ENCODE peak calls at places on chromosomes 5 and 9, in ten cellular contexts. One of them, this sample, is unnamed.

GRCh38 chr5:149824115-149824514 is 94.0 kb downstream of the PPARGC1B start:
- DNase-seq in NT2/D1: no peak
- DNase-seq in GM04503: no peak
- DNase-seq in GM06990: no peak
- DNase-seq in LHCN-M2: no peak
- DNase-seq in SK-MEL-5: peak; percentile 76
- DNase-seq in iris pigment epithelial cell: no peak
- DNase-seq in activated T-cell treated with anti-CD3 and anti-CD28 coated beads for 1 hour: no peak
- DNase-seq in endothelial cell: no peak
- DNase-seq in fibroblast of lung: no peak
- DNase-seq in this sample: no peak

GRCh38 chr9:74795081-74795480 is 92.6 kb downstream of the TRPM6 start:
- DNase-seq in SK-MEL-5: no peak
- DNase-seq in NT2/D1: no peak
- DNase-seq in fibroblast of lung: no peak
- DNase-seq in activated T-cell treated with anti-CD3 and anti-CD28 coated beads for 1 hour: no peak
- DNase-seq in endothelial cell: no peak
- DNase-seq in iris pigment epithelial cell: no peak
- DNase-seq in GM04503: no peak
- DNase-seq in LHCN-M2: no peak
- DNase-seq in GM06990: no peak
- DNase-seq in this sample: no peak

GRCh38 chr5:177393206-177393765 is 7.2 kb downstream of the PFN3 start:
- DNase-seq in GM06990: no peak
- DNase-seq in LHCN-M2: no peak
- DNase-seq in NT2/D1: no peak
- DNase-seq in activated T-cell treated with anti-CD3 and anti-CD28 coated beads for 1 hour: no peak
- DNase-seq in fibroblast of lung: no peak
- DNase-seq in iris pigment epithelial cell: no peak
- DNase-seq in GM04503: no peak
- DNase-seq in SK-MEL-5: no peak
- DNase-seq in endothelial cell: no peak
- DNase-seq in this sample: no peak

GRCh38 chr5:110880413-110880812 is 141.6 kb downstream of the SLC25A46 start:
- DNase-seq in NT2/D1: no peak
- DNase-seq in SK-MEL-5: no peak
- DNase-seq in fibroblast of lung: peak; percentile 94
- DNase-seq in LHCN-M2: peak; percentile 83
- DNase-seq in iris pigment epithelial cell: peak; percentile 86
- DNase-seq in activated T-cell treated with anti-CD3 and anti-CD28 coated beads for 1 hour: no peak
- DNase-seq in GM04503: peak; percentile 52
- DNase-seq in endothelial cell: no peak
- DNase-seq in GM06990: no peak
- DNase-seq in this sample: no peak

GRCh38 chr5:10507575-10508024 is 56.3 kb upstream of the ANKRD33B start:
- DNase-seq in LHCN-M2: no peak
- DNase-seq in endothelial cell: no peak
- DNase-seq in SK-MEL-5: no peak
- DNase-seq in GM04503: peak; percentile 59
- DNase-seq in NT2/D1: no peak
- DNase-seq in GM06990: no peak
- DNase-seq in fibroblast of lung: peak; percentile 56
- DNase-seq in activated T-cell treated with anti-CD3 and anti-CD28 coated beads for 1 hour: no peak
- DNase-seq in iris pigment epithelial cell: peak; percentile 62
- DNase-seq in this sample: no peak

GRCh38 chr5:35409361-35409760 is 179.1 kb upstream of the PRLR start:
- DNase-seq in GM04503: no peak
- DNase-seq in GM06990: no peak
- DNase-seq in LHCN-M2: no peak
- DNase-seq in NT2/D1: no peak
- DNase-seq in endothelial cell: no peak
- DNase-seq in iris pigment epithelial cell: no peak
- DNase-seq in SK-MEL-5: no peak
- DNase-seq in activated T-cell treated with anti-CD3 and anti-CD28 coated beads for 1 hour: no peak
- DNase-seq in fibroblast of lung: no peak
- DNase-seq in this sample: no peak

GRCh38 chr5:80920333-80920732 is 39.8 kb upstream of the RASGRF2 start:
- DNase-seq in activated T-cell treated with anti-CD3 and anti-CD28 coated beads for 1 hour: no peak
- DNase-seq in fibroblast of lung: no peak
- DNase-seq in LHCN-M2: no peak
- DNase-seq in GM06990: no peak
- DNase-seq in GM04503: no peak
- DNase-seq in endothelial cell: no peak
- DNase-seq in iris pigment epithelial cell: no peak
- DNase-seq in SK-MEL-5: no peak
- DNase-seq in NT2/D1: no peak
- DNase-seq in this sample: no peak

GRCh38 chr5:171453056-171453725 is 33.7 kb downstream of the FGF18 start:
- DNase-seq in GM06990: no peak
- DNase-seq in SK-MEL-5: no peak
- DNase-seq in GM04503: no peak
- DNase-seq in NT2/D1: no peak
- DNase-seq in iris pigment epithelial cell: no peak
- DNase-seq in fibroblast of lung: no peak
- DNase-seq in activated T-cell treated with anti-CD3 and anti-CD28 coated beads for 1 hour: no peak
- DNase-seq in LHCN-M2: no peak
- DNase-seq in endothelial cell: no peak
- DNase-seq in this sample: no peak

GRCh38 chr9:120890415-120891254 is 13.6 kb upstream of the PHF19 start:
- DNase-seq in iris pigment epithelial cell: no peak
- DNase-seq in NT2/D1: no peak
- DNase-seq in activated T-cell treated with anti-CD3 and anti-CD28 coated beads for 1 hour: peak; percentile 11
- DNase-seq in endothelial cell: no peak
- DNase-seq in LHCN-M2: no peak
- DNase-seq in GM04503: no peak
- DNase-seq in GM06990: no peak
- DNase-seq in fibroblast of lung: no peak
- DNase-seq in SK-MEL-5: no peak
- DNase-seq in this sample: no peak

GRCh38 chr9:113998114-113998513 is 80.0 kb downstream of the AMBP start:
- DNase-seq in fibroblast of lung: no peak
- DNase-seq in LHCN-M2: no peak
- DNase-seq in activated T-cell treated with anti-CD3 and anti-CD28 coated beads for 1 hour: no peak
- DNase-seq in NT2/D1: no peak
- DNase-seq in iris pigment epithelial cell: no peak
- DNase-seq in endothelial cell: no peak
- DNase-seq in SK-MEL-5: no peak
- DNase-seq in GM04503: no peak
- DNase-seq in GM06990: no peak
- DNase-seq in this sample: no peak

GRCh38 chr5:151646334-151646733 is 40.4 kb downstream of the SPARC start:
- DNase-seq in SK-MEL-5: no peak
- DNase-seq in LHCN-M2: no peak
- DNase-seq in GM04503: no peak
- DNase-seq in fibroblast of lung: no peak
- DNase-seq in GM06990: no peak
- DNase-seq in activated T-cell treated with anti-CD3 and anti-CD28 coated beads for 1 hour: no peak
- DNase-seq in endothelial cell: no peak
- DNase-seq in NT2/D1: no peak
- DNase-seq in iris pigment epithelial cell: no peak
- DNase-seq in this sample: no peak

GRCh38 chr5:119515192-119515591 is 62.9 kb downstream of the HSD17B4 start:
- DNase-seq in SK-MEL-5: no peak
- DNase-seq in GM04503: peak; percentile 1
- DNase-seq in activated T-cell treated with anti-CD3 and anti-CD28 coated beads for 1 hour: no peak
- DNase-seq in LHCN-M2: peak; percentile 3
- DNase-seq in GM06990: no peak
- DNase-seq in endothelial cell: no peak
- DNase-seq in NT2/D1: no peak
- DNase-seq in iris pigment epithelial cell: peak; percentile 57
- DNase-seq in fibroblast of lung: peak; percentile 52
- DNase-seq in this sample: no peak

GRCh38 chr5:148849461-148849860 is 23.1 kb downstream of the ADRB2 start:
- DNase-seq in GM06990: no peak
- DNase-seq in endothelial cell: no peak
- DNase-seq in activated T-cell treated with anti-CD3 and anti-CD28 coated beads for 1 hour: no peak
- DNase-seq in LHCN-M2: no peak
- DNase-seq in iris pigment epithelial cell: no peak
- DNase-seq in SK-MEL-5: no peak
- DNase-seq in NT2/D1: no peak
- DNase-seq in fibroblast of lung: no peak
- DNase-seq in GM04503: no peak
- DNase-seq in this sample: no peak

GRCh38 chr5:38446029-38446522 is 110.4 kb downstream of the LIFR start:
- DNase-seq in GM04503: no peak
- DNase-seq in NT2/D1: no peak
- DNase-seq in fibroblast of lung: no peak
- DNase-seq in LHCN-M2: peak; percentile 54
- DNase-seq in endothelial cell: no peak
- DNase-seq in iris pigment epithelial cell: no peak
- DNase-seq in SK-MEL-5: no peak
- DNase-seq in GM06990: no peak
- DNase-seq in activated T-cell treated with anti-CD3 and anti-CD28 coated beads for 1 hour: no peak
- DNase-seq in this sample: no peak

GRCh38 chr5:158013939-158014338 is 155.0 kb upstream of the CLINT1 start:
- DNase-seq in activated T-cell treated with anti-CD3 and anti-CD28 coated beads for 1 hour: no peak
- DNase-seq in GM06990: no peak
- DNase-seq in fibroblast of lung: peak; percentile 54
- DNase-seq in NT2/D1: peak; percentile 36
- DNase-seq in endothelial cell: peak; percentile 9
- DNase-seq in SK-MEL-5: peak; percentile 69
- DNase-seq in GM04503: no peak
- DNase-seq in iris pigment epithelial cell: peak; percentile 42
- DNase-seq in LHCN-M2: peak; percentile 2
- DNase-seq in this sample: peak; percentile 66

GRCh38 chr9:99356512-99356971 is 134.5 kb downstream of the SEC61B start:
- DNase-seq in fibroblast of lung: no peak
- DNase-seq in SK-MEL-5: peak; percentile 53
- DNase-seq in GM04503: no peak
- DNase-seq in NT2/D1: no peak
- DNase-seq in iris pigment epithelial cell: no peak
- DNase-seq in LHCN-M2: peak; percentile 32
- DNase-seq in GM06990: no peak
- DNase-seq in activated T-cell treated with anti-CD3 and anti-CD28 coated beads for 1 hour: no peak
- DNase-seq in endothelial cell: no peak
- DNase-seq in this sample: no peak

GRCh38 chr9:27536168-27536567 is 6.6 kb upstream of the MOB3B start:
- DNase-seq in LHCN-M2: no peak
- DNase-seq in GM06990: no peak
- DNase-seq in NT2/D1: peak; percentile 18
- DNase-seq in iris pigment epithelial cell: no peak
- DNase-seq in fibroblast of lung: no peak
- DNase-seq in endothelial cell: no peak
- DNase-seq in GM04503: no peak
- DNase-seq in activated T-cell treated with anti-CD3 and anti-CD28 coated beads for 1 hour: no peak
- DNase-seq in SK-MEL-5: no peak
- DNase-seq in this sample: no peak

GRCh38 chr9:4832786-4833579 is 40.2 kb downstream of the RCL1 start:
- DNase-seq in endothelial cell: no peak
- DNase-seq in NT2/D1: no peak
- DNase-seq in fibroblast of lung: peak; percentile 100
- DNase-seq in GM06990: no peak
- DNase-seq in GM04503: peak; percentile 97
- DNase-seq in SK-MEL-5: peak; percentile 73
- DNase-seq in activated T-cell treated with anti-CD3 and anti-CD28 coated beads for 1 hour: no peak
- DNase-seq in iris pigment epithelial cell: peak; percentile 100
- DNase-seq in LHCN-M2: peak; percentile 99
- DNase-seq in this sample: no peak

GRCh38 chr9:88530051-88530450 is 4.9 kb upstream of the NXNL2 start:
- DNase-seq in iris pigment epithelial cell: peak; percentile 64
- DNase-seq in GM04503: peak; percentile 44
- DNase-seq in activated T-cell treated with anti-CD3 and anti-CD28 coated beads for 1 hour: no peak
- DNase-seq in GM06990: no peak
- DNase-seq in endothelial cell: no peak
- DNase-seq in fibroblast of lung: peak; percentile 93
- DNase-seq in LHCN-M2: peak; percentile 84
- DNase-seq in SK-MEL-5: no peak
- DNase-seq in NT2/D1: no peak
- DNase-seq in this sample: no peak

GRCh38 chr5:169742773-169743296 is 105.8 kb downstream of the DOCK2 start:
- DNase-seq in NT2/D1: no peak
- DNase-seq in fibroblast of lung: peak; percentile 97
- DNase-seq in GM04503: peak; percentile 76
- DNase-seq in SK-MEL-5: no peak
- DNase-seq in GM06990: no peak
- DNase-seq in endothelial cell: no peak
- DNase-seq in activated T-cell treated with anti-CD3 and anti-CD28 coated beads for 1 hour: no peak
- DNase-seq in LHCN-M2: peak; percentile 86
- DNase-seq in iris pigment epithelial cell: peak; percentile 80
- DNase-seq in this sample: no peak

GRCh38 chr9:120710110-120710981 is 3.9 kb downstream of the MEGF9 start:
- DNase-seq in fibroblast of lung: peak; percentile 67
- DNase-seq in endothelial cell: no peak
- DNase-seq in activated T-cell treated with anti-CD3 and anti-CD28 coated beads for 1 hour: no peak
- DNase-seq in GM06990: no peak
- DNase-seq in LHCN-M2: peak; percentile 78
- DNase-seq in iris pigment epithelial cell: no peak
- DNase-seq in GM04503: no peak
- DNase-seq in NT2/D1: no peak
- DNase-seq in SK-MEL-5: peak; percentile 86
- DNase-seq in this sample: no peak

This sample was measured in HAP-1.